ENCODE peak calls at places on chromosomes 16 and 17, in eight cellular contexts. J, D, Y, K, I, V, E and Z are unnamed samples.

GRCh38 chr17:48181653-48182052 is 74.1 kb downstream of the SNX11 start:
- DNase-seq in J (no peak), D (no peak), Y (peak; percentile 69), K (no peak), I (peak; percentile 69), V (no peak), E (no peak), Z (no peak)

GRCh38 chr17:82754297-82755208 is 2.7 kb downstream of the TBCD start:
- DNase-seq in J (no peak), D (no peak), Y (no peak), K (no peak), I (peak; percentile 63), V (peak; percentile 28), E (no peak), Z (no peak)

GRCh38 chr16:25914357-25914962 is 222.7 kb downstream of the HS3ST4 start:
- DNase-seq in J (no peak), D (no peak), Y (no peak), K (no peak), I (no peak), V (no peak), E (no peak), Z (no peak)

GRCh38 chr16:8849411-8850011 is 19.3 kb downstream of the CARHSP1 start:
- DNase-seq in J (peak; percentile 54), D (no peak), Y (no peak), K (no peak), I (no peak), V (no peak), E (no peak), Z (no peak)

GRCh38 chr16:35516551-35516950 is 2057.1 kb downstream of the TP53TG3F start:
- DNase-seq in J (no peak), D (no peak), Y (no peak), K (no peak), I (no peak), V (no peak), E (no peak), Z (no peak)

GRCh38 chr17:7293131-7293557 is 1.3 kb downstream of the YBX2 start:
- DNase-seq in J (no peak), D (no peak), Y (no peak), K (no peak), I (no peak), V (no peak), E (no peak), Z (peak; percentile 31)

GRCh38 chr17:72342061-72342460 is 221.2 kb downstream of the SOX9 start:
- DNase-seq in J (no peak), D (no peak), Y (no peak), K (no peak), I (no peak), V (no peak), E (no peak), Z (no peak)

GRCh38 chr16:85891033-85891775 is 7.8 kb upstream of the IRF8 start:
- DNase-seq in J (no peak), D (no peak), Y (peak; percentile 81), K (no peak), I (peak; percentile 82), V (no peak), E (no peak), Z (no peak)

GRCh38 chr16:1706386-1707192 is 594 bp downstream of the MAPK8IP3 start:
- DNase-seq in J (peak; percentile 75), D (no peak), Y (no peak), K (no peak), I (no peak), V (peak; percentile 68), E (peak; percentile 33), Z (peak; percentile 12)

GRCh38 chr17:49707246-49707607 is 537 bp downstream of the SLC35B1 start:
- DNase-seq in J (no peak), D (no peak), Y (no peak), K (no peak), I (no peak), V (peak; percentile 56), E (no peak), Z (no peak)

GRCh38 chr17:77214743-77215142 is 74.0 kb downstream of the SEC14L1 start:
- DNase-seq in J (no peak), D (no peak), Y (peak; percentile 67), K (no peak), I (peak; percentile 79), V (peak; percentile 47), E (peak; percentile 26), Z (peak; percentile 68)

GRCh38 chr17:82300707-82301270 is 16.6 kb downstream of the CD7 start:
- DNase-seq in J (peak; percentile 85), D (no peak), Y (peak; percentile 29), K (peak; percentile 66), I (peak; percentile 68), V (peak; percentile 65), E (peak; percentile 72), Z (peak; percentile 39)

GRCh38 chr16:13463619-13464018 is 456.3 kb upstream of the ERCC4 start:
- DNase-seq in J (no peak), D (no peak), Y (no peak), K (no peak), I (no peak), V (no peak), E (no peak), Z (no peak)

GRCh38 chr17:12627177-12627629 is 38.5 kb upstream of the MYOCD start:
- DNase-seq in J (no peak), D (peak; percentile 97), Y (peak; percentile 12), K (no peak), I (peak; percentile 100), V (no peak), E (no peak), Z (peak; percentile 11)

GRCh38 chr17:12631076-12631475 is 34.6 kb upstream of the MYOCD start:
- DNase-seq in J (no peak), D (no peak), Y (no peak), K (no peak), I (no peak), V (no peak), E (no peak), Z (no peak)

GRCh38 chr17:12624221-12624620 is 41.5 kb upstream of the MYOCD start:
- DNase-seq in J (no peak), D (no peak), Y (no peak), K (no peak), I (no peak), V (no peak), E (no peak), Z (no peak)

GRCh38 chr17:12625092-12625491 is 40.6 kb upstream of the MYOCD start:
- DNase-seq in J (no peak), D (no peak), Y (no peak), K (no peak), I (no peak), V (no peak), E (no peak), Z (no peak)

DNA sequence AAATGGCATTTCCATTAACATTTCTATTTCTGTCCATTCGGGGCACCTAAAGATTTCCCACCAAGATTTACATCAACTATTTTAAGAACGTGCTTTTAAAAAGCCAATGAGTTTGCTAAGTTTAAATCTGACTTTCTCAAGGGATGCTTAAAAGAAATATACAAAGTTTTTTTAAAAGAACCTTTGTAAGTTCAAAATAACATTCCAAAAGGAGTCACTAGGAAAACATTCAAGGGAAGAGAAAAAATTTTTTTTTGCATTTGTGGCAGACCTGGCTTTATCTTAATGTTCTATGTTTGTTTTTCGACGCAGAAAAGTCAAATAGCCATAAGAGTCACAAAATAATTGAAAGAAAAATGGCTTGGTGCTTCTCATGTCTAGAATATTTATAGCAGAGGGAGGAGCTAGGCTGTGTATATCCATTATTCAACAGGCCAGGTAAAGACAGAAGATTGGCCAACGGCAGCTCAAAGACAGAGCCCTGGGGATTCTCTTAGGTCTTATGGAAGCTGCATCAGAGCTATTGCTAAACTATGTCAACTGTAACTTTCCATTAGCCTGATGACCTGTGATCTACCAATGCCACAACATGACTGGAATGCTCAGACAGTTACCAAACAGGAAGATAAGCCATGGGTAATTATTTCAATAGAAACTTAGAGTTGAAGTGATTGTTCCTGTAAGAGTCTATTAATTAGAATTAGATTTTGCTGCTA is 37.8 kb upstream of the MYOCD start:
- DNase-seq in J (no peak), D (no peak), Y (no peak), K (no peak), I (peak; percentile 93), V (no peak), E (no peak), Z (no peak)
- H3K27ac ChIP-seq in J (no peak overlapping the region), D (peak overlapping the region; percentile 94), Y (no peak overlapping the region), K (peak overlapping the region; percentile 41), I (peak overlapping the region; percentile 88), V (no peak overlapping the region), E (no peak overlapping the region), Z (peak overlapping the region; percentile 24)

GRCh38 chr17:1997146-1997586 is 28.0 kb downstream of the RTN4RL1 start:
- DNase-seq in J (no peak), D (no peak), Y (peak; percentile 85), K (no peak), I (peak; percentile 78), V (no peak), E (no peak), Z (no peak)
- H3K27ac ChIP-seq in J (no peak overlapping the region), D (no peak overlapping the region), Y (peak overlapping the region; percentile 87), K (no peak overlapping the region), I (peak overlapping the region; percentile 96), V (no peak overlapping the region), E (peak overlapping the region; percentile 93), Z (peak overlapping the region; percentile 94)

GRCh38 chr16:75532791-75533190 is 3.1 kb downstream of the CHST5 start:
- DNase-seq in J (peak; percentile 16), D (no peak), Y (no peak), K (no peak), I (no peak), V (no peak), E (no peak), Z (no peak)

GRCh38 chr16:75534560-75535205 is 1.2 kb downstream of the CHST5 start:
- DNase-seq in J (peak; percentile 48), D (no peak), Y (no peak), K (no peak), I (no peak), V (no peak), E (no peak), Z (no peak)

GRCh38 chr16:75529056-75529905 is 6.6 kb downstream of the CHST5 start:
- DNase-seq in J (peak; percentile 61), D (no peak), Y (no peak), K (no peak), I (no peak), V (no peak), E (no peak), Z (no peak)

GRCh38 chr16:75529959-75530358 is 5.9 kb downstream of the CHST5 start:
- DNase-seq in J (peak; percentile 45), D (no peak), Y (no peak), K (no peak), I (no peak), V (no peak), E (no peak), Z (no peak)

DNA sequence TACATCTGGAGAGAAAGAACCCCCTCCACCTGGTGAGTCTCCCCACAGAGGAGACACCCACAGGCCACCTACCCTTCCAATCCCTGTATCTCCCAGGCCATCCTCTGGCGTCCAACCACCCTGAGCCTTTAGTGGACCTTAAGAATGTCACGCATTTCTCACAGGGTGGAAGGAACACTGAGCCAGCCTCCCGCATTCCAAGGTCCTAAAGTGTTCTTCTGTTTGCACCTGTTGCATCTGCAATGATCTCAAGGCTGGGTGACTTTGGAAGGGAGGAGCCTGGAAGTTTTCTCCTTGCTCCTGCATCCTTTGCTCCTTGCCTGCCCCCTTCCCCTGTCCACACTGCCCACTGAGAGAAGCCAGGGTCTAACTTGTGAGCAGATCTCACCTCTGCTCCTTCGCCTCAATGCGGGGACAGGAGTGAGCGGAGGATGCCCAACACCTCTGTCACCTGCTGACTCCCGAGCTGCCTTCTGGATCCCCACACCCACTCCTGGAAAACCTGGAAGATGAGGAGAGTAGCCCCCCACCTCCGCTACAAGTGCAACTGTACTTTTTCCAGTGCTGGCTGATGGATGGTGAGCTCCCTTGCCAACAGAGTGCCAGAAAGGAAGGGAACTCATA is 3.7 kb downstream of the CHST5 start:
- DNase-seq in J (peak; percentile 40), D (no peak), Y (no peak), K (no peak), I (no peak), V (no peak), E (no peak), Z (no peak)
- H3K27ac ChIP-seq in J (no peak overlapping the region), D (no peak overlapping the region), Y (no peak overlapping the region), K (no peak overlapping the region), I (no peak overlapping the region), V (no peak overlapping the region), E (no peak overlapping the region), Z (no peak overlapping the region)

GRCh38 chr17:80007009-80007752 is 28.5 kb downstream of the TBC1D16 start:
- DNase-seq in J (no peak), D (no peak), Y (no peak), K (no peak), I (no peak), V (no peak), E (no peak), Z (no peak)
- H3K27ac ChIP-seq in J (no peak overlapping the region), D (no peak overlapping the region), Y (no peak overlapping the region), K (no peak overlapping the region), I (peak overlapping the region; percentile 12), V (no peak overlapping the region), E (no peak overlapping the region), Z (no peak overlapping the region)